ENCODE peak calls at places on chromosome 2, in seven cellular contexts. One of them, this sample, is unnamed.
A peak's percentile ranks its signal among the peaks of the same experiment; 100 is the strongest.

GRCh38 chr2:168526641-168527040 is 70.6 kb downstream of the CERS6 start:
- DNase-seq in lower leg skin: no peak
- DNase-seq in HFF-Myc: no peak
- DNase-seq in PC-3: no peak
- DNase-seq in CD8-positive, alpha-beta T cell: no peak
- DNase-seq in body of pancreas: peak; percentile 47
- DNase-seq in mucosa of descending colon: no peak
- DNase-seq in this sample: no peak

GRCh38 chr2:108579631-108580030 is 45.4 kb downstream of the LIMS1 start:
- DNase-seq in lower leg skin: no peak
- DNase-seq in HFF-Myc: no peak
- DNase-seq in PC-3: no peak
- DNase-seq in CD8-positive, alpha-beta T cell: no peak
- DNase-seq in body of pancreas: peak; percentile 18
- DNase-seq in mucosa of descending colon: no peak
- DNase-seq in this sample: no peak

GRCh38 chr2:149068225-149068995 is 29.9 kb downstream of the LYPD6B start:
- DNase-seq in lower leg skin: no peak
- DNase-seq in HFF-Myc: no peak
- DNase-seq in PC-3: no peak
- DNase-seq in CD8-positive, alpha-beta T cell: no peak
- DNase-seq in body of pancreas: no peak
- DNase-seq in mucosa of descending colon: no peak
- DNase-seq in this sample: no peak

GRCh38 chr2:74225698-74226459 is 27.5 kb downstream of the MTHFD2 start:
- DNase-seq in lower leg skin: no peak
- DNase-seq in HFF-Myc: no peak
- DNase-seq in PC-3: no peak
- DNase-seq in CD8-positive, alpha-beta T cell: no peak
- DNase-seq in body of pancreas: no peak
- DNase-seq in mucosa of descending colon: no peak
- DNase-seq in this sample: no peak

GRCh38 chr2:218813771-218814460 is 17.7 kb downstream of the PRKAG3 start:
- DNase-seq in lower leg skin: no peak
- DNase-seq in HFF-Myc: no peak
- DNase-seq in PC-3: no peak
- DNase-seq in CD8-positive, alpha-beta T cell: no peak
- DNase-seq in body of pancreas: no peak
- DNase-seq in mucosa of descending colon: peak; percentile 79
- DNase-seq in this sample: no peak

GRCh38 chr2:60823694-60824305 is 57.6 kb upstream of the REL start:
- DNase-seq in lower leg skin: no peak
- DNase-seq in HFF-Myc: no peak
- DNase-seq in PC-3: no peak
- DNase-seq in CD8-positive, alpha-beta T cell: no peak
- DNase-seq in body of pancreas: no peak
- DNase-seq in mucosa of descending colon: no peak
- DNase-seq in this sample: no peak

GRCh38 chr2:79887747-79888374 is 375.0 kb downstream of the CTNNA2 start:
- DNase-seq in lower leg skin: no peak
- DNase-seq in HFF-Myc: peak; percentile 25
- DNase-seq in PC-3: peak; percentile 73
- DNase-seq in CD8-positive, alpha-beta T cell: no peak
- DNase-seq in body of pancreas: peak; percentile 57
- DNase-seq in mucosa of descending colon: no peak
- DNase-seq in this sample: peak; percentile 18

GRCh38 chr2:85851253-85851955 is 37.4 kb downstream of the ST3GAL5 start:
- DNase-seq in lower leg skin: peak; percentile 89
- DNase-seq in HFF-Myc: no peak
- DNase-seq in PC-3: peak; percentile 55
- DNase-seq in CD8-positive, alpha-beta T cell: no peak
- DNase-seq in body of pancreas: no peak
- DNase-seq in mucosa of descending colon: no peak
- DNase-seq in this sample: no peak

GRCh38 chr2:96213379-96213778 is 4.8 kb upstream of the STARD7 start:
- DNase-seq in lower leg skin: no peak
- DNase-seq in HFF-Myc: no peak
- DNase-seq in PC-3: no peak
- DNase-seq in CD8-positive, alpha-beta T cell: no peak
- DNase-seq in body of pancreas: no peak
- DNase-seq in mucosa of descending colon: no peak
- DNase-seq in this sample: no peak

GRCh38 chr2:96214554-96214953 is 5.9 kb upstream of the STARD7 start:
- DNase-seq in lower leg skin: no peak
- DNase-seq in HFF-Myc: no peak
- DNase-seq in PC-3: no peak
- DNase-seq in CD8-positive, alpha-beta T cell: no peak
- DNase-seq in body of pancreas: no peak
- DNase-seq in mucosa of descending colon: no peak
- DNase-seq in this sample: no peak

DNA sequence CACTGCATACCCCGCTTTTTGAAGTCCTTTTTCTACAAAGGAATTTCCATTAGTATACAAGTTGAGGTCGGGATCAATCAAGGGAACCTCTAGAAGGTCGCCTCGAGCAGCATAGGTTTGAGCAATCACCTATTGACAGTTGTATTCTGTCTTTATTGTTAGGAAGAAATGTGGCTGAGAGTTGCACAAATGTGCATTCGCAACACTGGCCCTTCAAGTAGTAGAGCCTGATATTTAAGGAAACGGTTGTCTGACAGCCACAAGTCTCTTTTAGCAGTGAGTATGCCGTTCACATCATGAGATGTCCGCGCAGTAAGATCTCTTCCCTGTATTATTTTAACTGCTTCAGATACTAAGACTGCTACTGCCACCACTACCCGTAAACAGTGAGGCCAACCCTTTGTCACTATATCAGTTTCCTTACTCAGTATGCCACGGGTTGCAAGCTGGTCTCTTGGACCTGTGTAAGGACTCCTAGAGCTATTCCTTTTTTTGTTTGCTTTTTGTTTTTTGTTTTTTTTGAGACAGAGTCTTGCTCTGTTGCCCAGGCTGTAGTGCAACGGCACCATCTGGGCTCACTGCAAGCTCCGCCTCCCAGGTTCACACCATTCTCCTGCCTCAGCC is 10.0 kb upstream of the STARD7 start:
- DNase-seq in lower leg skin: no peak
- DNase-seq in HFF-Myc: no peak
- DNase-seq in PC-3: no peak
- DNase-seq in CD8-positive, alpha-beta T cell: no peak
- DNase-seq in body of pancreas: no peak
- DNase-seq in mucosa of descending colon: no peak
- DNase-seq in this sample: no peak
- H3K4me3 ChIP-seq in lower leg skin: no peak overlapping the region
- H3K4me3 ChIP-seq in HFF-Myc: no peak overlapping the region
- H3K4me3 ChIP-seq in PC-3: no peak overlapping the region
- H3K4me3 ChIP-seq in CD8-positive, alpha-beta T cell: no peak overlapping the region
- H3K4me3 ChIP-seq in body of pancreas: no peak overlapping the region
- H3K4me3 ChIP-seq in mucosa of descending colon: no peak overlapping the region
- H3K4me3 ChIP-seq in this sample: no peak overlapping the region

GRCh38 chr2:239400000-239400831 is 604 bp downstream of the HDAC4 start:
- DNase-seq in lower leg skin: peak; percentile 80
- DNase-seq in HFF-Myc: no peak
- DNase-seq in PC-3: peak; percentile 23
- DNase-seq in CD8-positive, alpha-beta T cell: no peak
- DNase-seq in body of pancreas: no peak
- DNase-seq in mucosa of descending colon: peak; percentile 54
- DNase-seq in this sample: no peak

GRCh38 chr2:239396881-239397681 is 3.7 kb downstream of the HDAC4 start:
- DNase-seq in lower leg skin: peak; percentile 76
- DNase-seq in HFF-Myc: no peak
- DNase-seq in PC-3: no peak
- DNase-seq in CD8-positive, alpha-beta T cell: peak; percentile 30
- DNase-seq in body of pancreas: peak; percentile 63
- DNase-seq in mucosa of descending colon: no peak
- DNase-seq in this sample: no peak

GRCh38 chr2:239397856-239398470 is 2.9 kb downstream of the HDAC4 start:
- DNase-seq in lower leg skin: peak; percentile 81
- DNase-seq in HFF-Myc: no peak
- DNase-seq in PC-3: no peak
- DNase-seq in CD8-positive, alpha-beta T cell: no peak
- DNase-seq in body of pancreas: no peak
- DNase-seq in mucosa of descending colon: no peak
- DNase-seq in this sample: no peak

GRCh38 chr2:239399404-239399999 is 1.3 kb downstream of the HDAC4 start:
- DNase-seq in lower leg skin: peak; percentile 89
- DNase-seq in HFF-Myc: no peak
- DNase-seq in PC-3: peak; percentile 21
- DNase-seq in CD8-positive, alpha-beta T cell: no peak
- DNase-seq in body of pancreas: peak; percentile 32
- DNase-seq in mucosa of descending colon: peak; percentile 80
- DNase-seq in this sample: no peak

DNA sequence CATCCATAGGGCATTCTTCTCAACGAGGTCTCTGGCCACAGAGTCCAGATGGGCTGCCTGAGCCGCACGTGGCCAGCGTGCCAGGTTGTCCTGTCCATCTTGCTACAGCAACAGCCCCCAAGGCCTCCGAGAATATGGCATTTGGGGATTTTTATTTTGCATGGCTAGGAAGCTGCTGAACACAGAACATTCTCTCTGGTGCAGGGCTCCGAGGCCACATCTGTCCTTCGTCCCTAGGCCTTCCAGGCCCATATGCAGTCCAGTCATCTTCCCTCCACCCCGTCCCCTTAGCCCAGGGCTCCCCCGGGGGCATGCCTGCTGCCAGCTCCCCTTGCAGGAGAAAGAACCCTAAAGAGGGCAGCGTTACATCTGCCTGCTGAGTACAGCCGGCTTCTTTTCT is 2.3 kb downstream of the HDAC4 start:
- DNase-seq in lower leg skin: peak; percentile 79
- DNase-seq in HFF-Myc: no peak
- DNase-seq in PC-3: no peak
- DNase-seq in CD8-positive, alpha-beta T cell: no peak
- DNase-seq in body of pancreas: no peak
- DNase-seq in mucosa of descending colon: no peak
- DNase-seq in this sample: no peak
- TF ChIP-seq CTCF in lower leg skin: no peak
- TF ChIP-seq CTCF in HFF-Myc: no peak
- TF ChIP-seq CTCF in PC-3: no peak
- TF ChIP-seq CTCF in CD8-positive, alpha-beta T cell: no peak
- TF ChIP-seq CTCF in body of pancreas: no peak
- TF ChIP-seq CTCF in mucosa of descending colon: no peak
- TF ChIP-seq CTCF in this sample: no peak

GRCh38 chr2:56199492-56199891 is 15.7 kb downstream of the CCDC85A start:
- DNase-seq in lower leg skin: no peak
- DNase-seq in HFF-Myc: no peak
- DNase-seq in PC-3: peak; percentile 19
- DNase-seq in CD8-positive, alpha-beta T cell: no peak
- DNase-seq in body of pancreas: no peak
- DNase-seq in mucosa of descending colon: no peak
- DNase-seq in this sample: no peak

GRCh38 chr2:56204556-56204955 is 20.8 kb downstream of the CCDC85A start:
- DNase-seq in lower leg skin: no peak
- DNase-seq in HFF-Myc: no peak
- DNase-seq in PC-3: no peak
- DNase-seq in CD8-positive, alpha-beta T cell: no peak
- DNase-seq in body of pancreas: no peak
- DNase-seq in mucosa of descending colon: no peak
- DNase-seq in this sample: no peak

GRCh38 chr2:56206250-56206649 is 22.5 kb downstream of the CCDC85A start:
- DNase-seq in lower leg skin: no peak
- DNase-seq in HFF-Myc: no peak
- DNase-seq in PC-3: no peak
- DNase-seq in CD8-positive, alpha-beta T cell: no peak
- DNase-seq in body of pancreas: no peak
- DNase-seq in mucosa of descending colon: no peak
- DNase-seq in this sample: no peak

GRCh38 chr2:56198936-56199335 is 15.1 kb downstream of the CCDC85A start:
- DNase-seq in lower leg skin: no peak
- DNase-seq in HFF-Myc: no peak
- DNase-seq in PC-3: no peak
- DNase-seq in CD8-positive, alpha-beta T cell: no peak
- DNase-seq in body of pancreas: no peak
- DNase-seq in mucosa of descending colon: no peak
- DNase-seq in this sample: no peak

GRCh38 chr2:56202722-56203121 is 18.9 kb downstream of the CCDC85A start:
- DNase-seq in lower leg skin: no peak
- DNase-seq in HFF-Myc: no peak
- DNase-seq in PC-3: no peak
- DNase-seq in CD8-positive, alpha-beta T cell: no peak
- DNase-seq in body of pancreas: no peak
- DNase-seq in mucosa of descending colon: no peak
- DNase-seq in this sample: no peak
- H3K4me3 ChIP-seq in lower leg skin: no peak overlapping the region
- H3K4me3 ChIP-seq in HFF-Myc: no peak overlapping the region
- H3K4me3 ChIP-seq in PC-3: no peak overlapping the region
- H3K4me3 ChIP-seq in CD8-positive, alpha-beta T cell: no peak overlapping the region
- H3K4me3 ChIP-seq in body of pancreas: no peak overlapping the region
- H3K4me3 ChIP-seq in mucosa of descending colon: no peak overlapping the region
- H3K4me3 ChIP-seq in this sample: no peak overlapping the region

GRCh38 chr2:57906152-57906732 is 140.4 kb upstream of the VRK2 start:
- DNase-seq in lower leg skin: no peak
- DNase-seq in HFF-Myc: peak; percentile 33
- DNase-seq in PC-3: peak; percentile 82
- DNase-seq in CD8-positive, alpha-beta T cell: no peak
- DNase-seq in body of pancreas: no peak
- DNase-seq in mucosa of descending colon: no peak
- DNase-seq in this sample: peak; percentile 39
- TF ChIP-seq CTCF in lower leg skin: no peak
- TF ChIP-seq CTCF in HFF-Myc: peak; percentile 64
- TF ChIP-seq CTCF in PC-3: peak; percentile 93
- TF ChIP-seq CTCF in CD8-positive, alpha-beta T cell: no peak
- TF ChIP-seq CTCF in body of pancreas: peak; percentile 31
- TF ChIP-seq CTCF in mucosa of descending colon: peak; percentile 36
- TF ChIP-seq CTCF in this sample: peak; percentile 81

This sample was measured in GM12864.